ENCODE peak calls at places on chromosomes 11 and 22, in four cellular contexts. O is activated B cell treated with CpG ODN at 0.5 μM for 24 hours; L is left lung; C is CD4-positive, CD25-positive, alpha-beta regulatory T cell. T is an unnamed sample.

GRCh38 chr11:723120-723883 is 17.3 kb downstream of the EPS8L2 start:
- ATAC-seq in O (no peak), L (no peak), C (peak), T (no peak)

GRCh38 chr11:30046211-30046945 is 29.5 kb upstream of the KCNA4 start:
- ATAC-seq in O (no peak), L (no peak), C (no peak), T (peak)

GRCh38 chr11:34595960-34596359 is 24.9 kb upstream of the EHF start:
- ATAC-seq in O (no peak), L (no peak), C (no peak), T (no peak)

GRCh38 chr11:13695886-13696285 is 27.4 kb downstream of the FAR1 start:
- ATAC-seq in O (no peak), L (no peak), C (no peak), T (no peak)

GRCh38 chr11:823441-824291 is 4.1 kb upstream of the CRACR2B start:
- ATAC-seq in O (no peak), L (no peak), C (no peak), T (no peak)

GRCh38 chr11:6576471-6577373 is 26.7 kb downstream of the RRP8 start:
- ATAC-seq in O (no peak), L (peak), C (no peak), T (no peak)

GRCh38 chr11:62205441-62205840 is 3.0 kb upstream of the SCGB2A1 start:
- ATAC-seq in O (no peak), L (no peak), C (no peak), T (no peak)

GRCh38 chr22:43288807-43289417 is 54.3 kb downstream of the SCUBE1 start:
- ATAC-seq in O (no peak), L (peak), C (no peak), T (no peak)

GRCh38 chr22:40237241-40237640 is 59.5 kb downstream of the TNRC6B start:
- ATAC-seq in O (peak), L (no peak), C (no peak), T (peak)

GRCh38 chr11:19722702-19723101 is 10.1 kb downstream of the NAV2 start:
- ATAC-seq in O (no peak), L (no peak), C (no peak), T (no peak)

GRCh38 chr11:47248304-47248663 is 330 bp downstream of the ACP2 start:
- ATAC-seq in O (peak), L (peak), C (peak), T (peak)

GRCh38 chr11:110908401-110909106 is 196.3 kb upstream of the ARHGAP20 start:
- ATAC-seq in O (no peak), L (peak), C (no peak), T (no peak)

GRCh38 chr11:82967381-82967780 is 65.8 kb downstream of the DDIAS start:
- ATAC-seq in O (no peak), L (no peak), C (no peak), T (no peak)

GRCh38 chr22:30310881-30311771 is 15.6 kb downstream of the TBC1D10A start:
- ATAC-seq in O (no peak), L (peak), C (no peak), T (no peak)

GRCh38 chr11:70462818-70463477 is 64.6 kb downstream of the CTTN start:
- ATAC-seq in O (no peak), L (no peak), C (no peak), T (no peak)

GRCh38 chr22:33337524-33337923 is 279.3 kb upstream of the SYN3 start:
- ATAC-seq in O (no peak), L (peak), C (no peak), T (no peak)